ENCODE peak calls at places on chromosomes 5 and 9, in five cellular contexts. K is nephron progenitor cell; G is GM23338; P is T-helper 17 cell; A is activated naive CD4-positive, alpha-beta T cell. H is an unnamed sample.

GRCh38 chr5:130270786-130271185 is 366.5 kb downstream of the CHSY3 start:
- DNase-seq in K (no peak), G (no peak), P (no peak), A (no peak), H (no peak)

GRCh38 chr5:145938699-145939531 is 2.5 kb downstream of the SH3RF2 start:
- DNase-seq in K (no peak), G (no peak), P (no peak), A (no peak), H (peak)

GRCh38 chr5:180825768-180826525 is 23.3 kb upstream of the MGAT1 start:
- DNase-seq in K (no peak), G (no peak), P (no peak), A (no peak), H (peak)

GRCh38 chr5:170612256-170612656 is 108.4 kb downstream of the KCNIP1 start:
- DNase-seq in K (no peak), G (peak), P (no peak), A (no peak), H (no peak)

GRCh38 chr5:50699737-50700136 is 33.3 kb downstream of the PARP8 start:
- DNase-seq in K (no peak), G (no peak), P (no peak), A (no peak), H (no peak)

GRCh38 chr9:125240649-125240999 is 519 bp downstream of the HSPA5 start:
- DNase-seq in K (no peak), G (peak), P (peak), A (no peak), H (no peak)

GRCh38 chr5:38453506-38453905 is 102.9 kb downstream of the LIFR start:
- DNase-seq in K (no peak), G (no peak), P (no peak), A (no peak), H (no peak)

GRCh38 chr5:68319316-68320093 is 103.9 kb downstream of the PIK3R1 start:
- DNase-seq in K (no peak), G (no peak), P (no peak), A (no peak), H (peak)

GRCh38 chr5:82754759-82755158 is 322.4 kb downstream of the TMEM167A start:
- DNase-seq in K (no peak), G (no peak), P (no peak), A (no peak), H (no peak)

GRCh38 chr9:6444108-6444507 is 31.1 kb downstream of the UHRF2 start:
- DNase-seq in K (no peak), G (no peak), P (no peak), A (no peak), H (no peak)

GRCh38 chr5:133698259-133698554 is 85.9 kb upstream of the FSTL4 start:
- DNase-seq in K (no peak), G (no peak), P (no peak), A (no peak), H (no peak)

GRCh38 chr9:87672586-87672985 is 53.3 kb upstream of the CTSL start:
- DNase-seq in K (no peak), G (no peak), P (no peak), A (no peak), H (no peak)

GRCh38 chr5:120765189-120765588 is 301.1 kb downstream of the PRR16 start:
- DNase-seq in K (no peak), G (no peak), P (no peak), A (no peak), H (peak)

GRCh38 chr9:134068742-134069535 is 1.1 kb upstream of the BRD3 start:
- DNase-seq in K (no peak), G (no peak), P (no peak), A (no peak), H (no peak)

GRCh38 chr9:114006155-114006550 is 71.9 kb downstream of the AMBP start:
- DNase-seq in K (no peak), G (no peak), P (no peak), A (no peak), H (no peak)

GRCh38 chr5:43313854-43314457 is 744 bp upstream of the HMGCS1 start:
- DNase-seq in K (no peak), G (peak), P (no peak), A (no peak), H (peak)

GRCh38 chr5:170302729-170303501 is 5.3 kb upstream of the LCP2 start:
- DNase-seq in K (peak), G (no peak), P (peak), A (no peak), H (no peak)

GRCh38 chr5:124652514-124652819 is 94.0 kb downstream of the ZNF608 start:
- DNase-seq in K (no peak), G (no peak), P (no peak), A (no peak), H (no peak)